ENCODE peak calls at places on chromosomes 5 and 9, in six cellular contexts. B, Z, M, K, L and S are unnamed samples.

GRCh38 chr5:59943721-59944120 is 50.2 kb upstream of the PDE4D start:
- DNase-seq in B (no peak), Z (no peak), M (no peak), K (no peak), L (no peak), S (no peak)

GRCh38 chr5:113748403-113748802 is 234.9 kb downstream of the YTHDC2 start:
- DNase-seq in B (no peak), Z (no peak), M (no peak), K (no peak), L (no peak), S (no peak)

GRCh38 chr5:16540421-16540820 is 74.8 kb upstream of the ZNF622 start:
- DNase-seq in B (no peak), Z (peak), M (no peak), K (no peak), L (no peak), S (no peak)

GRCh38 chr5:83731638-83732037 is 11.0 kb upstream of the HAPLN1 start:
- DNase-seq in B (no peak), Z (no peak), M (no peak), K (no peak), L (no peak), S (no peak)

GRCh38 chr5:89292461-89292860 is 409.5 kb upstream of the MEF2C start:
- DNase-seq in B (no peak), Z (no peak), M (no peak), K (no peak), L (no peak), S (no peak)

GRCh38 chr9:130692365-130692764 is 1.2 kb upstream of the EXOSC2 start:
- DNase-seq in B (no peak), Z (no peak), M (no peak), K (no peak), L (no peak), S (no peak)

GRCh38 chr9:68832853-68833518 is 127.9 kb downstream of the PIP5K1B start:
- DNase-seq in B (no peak), Z (no peak), M (no peak), K (no peak), L (no peak), S (no peak)

GRCh38 chr9:129702563-129702962 is 37.1 kb downstream of the PRRX2 start:
- DNase-seq in B (no peak), Z (peak), M (no peak), K (no peak), L (peak), S (peak)

GRCh38 chr5:135100431-135100830 is 66.4 kb upstream of the PITX1 start:
- DNase-seq in B (no peak), Z (no peak), M (no peak), K (no peak), L (no peak), S (no peak)

GRCh38 chr9:113955076-113955752 is 79.1 kb downstream of the ZNF618 start:
- DNase-seq in B (no peak), Z (peak), M (no peak), K (no peak), L (peak), S (peak)

DNA sequence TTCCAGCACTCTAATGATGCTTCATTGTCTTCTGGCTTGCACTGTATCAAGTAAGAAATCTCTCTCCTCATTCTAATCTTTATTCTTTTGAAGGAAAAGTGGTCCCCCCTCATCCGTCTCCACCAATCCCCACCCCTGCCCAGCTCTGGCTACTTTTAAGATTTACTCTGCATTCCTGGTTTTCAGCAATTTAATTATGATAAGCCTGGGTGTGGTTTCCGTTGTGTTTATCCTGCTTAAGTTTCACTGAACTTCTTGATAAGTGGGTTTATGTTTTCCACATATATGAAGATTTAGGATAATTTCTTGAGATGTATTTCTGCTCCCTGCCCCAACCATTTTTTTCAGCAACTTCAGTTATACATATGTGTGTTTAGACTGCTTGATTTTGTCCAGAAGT is 46.5 kb downstream of the PTBP3 start:
- DNase-seq in B (no peak), Z (no peak), M (no peak), K (no peak), L (no peak), S (no peak)
- TF ChIP-seq CTCF in B (no peak), Z (no peak), M (no peak), K (no peak), L (no peak), S (no peak)

GRCh38 chr9:93587651-93588347 is 11.4 kb downstream of the PHF2 start:
- DNase-seq in B (no peak), Z (no peak), M (no peak), K (no peak), L (no peak), S (no peak)
- TF ChIP-seq CTCF in B (no peak), Z (peak), M (peak), K (no peak), L (peak), S (peak)

GRCh38 chr5:52119768-52120167 is 667.9 kb upstream of the ITGA1 start:
- DNase-seq in B (no peak), Z (no peak), M (no peak), K (no peak), L (no peak), S (no peak)
- TF ChIP-seq CTCF in B (no peak), Z (no peak), M (no peak), K (no peak), L (no peak), S (no peak)

GRCh38 chr5:138968601-138969000 is 93.5 kb upstream of the LRRTM2 start:
- DNase-seq in B (no peak), Z (no peak), M (no peak), K (no peak), L (no peak), S (no peak)

GRCh38 chr5:138967806-138968448 is 92.8 kb upstream of the LRRTM2 start:
- DNase-seq in B (no peak), Z (no peak), M (no peak), K (peak), L (no peak), S (no peak)

GRCh38 chr5:138965631-138966030 is 90.5 kb upstream of the LRRTM2 start:
- DNase-seq in B (no peak), Z (no peak), M (no peak), K (no peak), L (no peak), S (no peak)

GRCh38 chr5:138964547-138965174 is 89.5 kb upstream of the LRRTM2 start:
- DNase-seq in B (no peak), Z (no peak), M (no peak), K (no peak), L (no peak), S (no peak)

GRCh38 chr5:138966236-138966985 is 91.3 kb upstream of the LRRTM2 start:
- DNase-seq in B (no peak), Z (no peak), M (no peak), K (no peak), L (no peak), S (no peak)
- TF ChIP-seq CTCF in B (no peak), Z (no peak), M (no peak), K (no peak), L (no peak), S (no peak)